ENCODE peak calls at places on chromosomes 4 and X, in eight cellular contexts. K, W, M, S, G, A, U and X are unnamed samples.
A peak's percentile ranks its signal among the peaks of the same experiment; 100 is the strongest.

GRCh38 chrX:73851014-73852009 is 288.3 kb downstream of the CHIC1 start:
- DNase-seq in K (no peak), W (no peak), M (no peak), S (no peak), G (no peak), A (no peak), U (no peak), X (no peak)

GRCh38 chr4:76011700-76012387 is 4.5 kb upstream of the CXCL9 start:
- DNase-seq in K (no peak), W (no peak), M (peak; percentile 37), S (peak; percentile 63), G (peak; percentile 47), A (no peak), U (peak; percentile 75), X (peak; percentile 35)

GRCh38 chr4:82779032-82779431 is 19.6 kb downstream of the SCD5 start:
- DNase-seq in K (peak; percentile 12), W (no peak), M (no peak), S (no peak), G (no peak), A (no peak), U (no peak), X (no peak)

GRCh38 chr4:122632396-122633143 is 11.7 kb upstream of the IL21 start:
- DNase-seq in K (no peak), W (no peak), M (no peak), S (no peak), G (no peak), A (no peak), U (no peak), X (no peak)

GRCh38 chrX:110224926-110225617 is 92.8 kb downstream of the AMMECR1 start:
- DNase-seq in K (no peak), W (no peak), M (no peak), S (no peak), G (no peak), A (no peak), U (no peak), X (no peak)

GRCh38 chrX:41906515-41907165 is 16.7 kb downstream of the CASK start:
- DNase-seq in K (no peak), W (no peak), M (no peak), S (no peak), G (no peak), A (no peak), U (no peak), X (no peak)

GRCh38 chrX:72027914-72028307 is 103.8 kb downstream of the RTL5 start:
- DNase-seq in K (no peak), W (no peak), M (no peak), S (no peak), G (no peak), A (no peak), U (no peak), X (no peak)

GRCh38 chr4:54657556-54658313 is at the start of gene KIT:
- DNase-seq in K (no peak), W (no peak), M (peak; percentile 90), S (peak; percentile 95), G (no peak), A (peak; percentile 7), U (no peak), X (peak; percentile 91)

GRCh38 chrX:18401848-18402213 is 23.6 kb upstream of the CDKL5 start:
- DNase-seq in K (no peak), W (no peak), M (no peak), S (no peak), G (no peak), A (no peak), U (no peak), X (no peak)

GRCh38 chr4:88937081-88937480 is 119.9 kb downstream of the FAM13A start:
- DNase-seq in K (no peak), W (no peak), M (no peak), S (no peak), G (no peak), A (no peak), U (no peak), X (no peak)